ENCODE peak calls at places on chromosomes 12 and 14, in six cellular contexts. One of them, this sample, is unnamed.

GRCh38 chr12:991350-992278 is 591 bp downstream of the ERC1 start:
- DNase-seq in prostate gland: no peak
- DNase-seq in breast epithelium: peak; percentile 52
- DNase-seq in tibial nerve: peak; percentile 22
- DNase-seq in uterus: peak; percentile 52
- DNase-seq in A549: no peak
- DNase-seq in this sample: no peak

GRCh38 chr14:20035449-20035848 is 389 bp downstream of the OR4K13 start:
- DNase-seq in tibial nerve: no peak
- DNase-seq in uterus: no peak
- DNase-seq in A549: no peak
- DNase-seq in breast epithelium: no peak
- DNase-seq in prostate gland: no peak
- DNase-seq in this sample: no peak

GRCh38 chr12:110726708-110727369 is 15.9 kb downstream of the PPP1CC start:
- DNase-seq in uterus: no peak
- DNase-seq in breast epithelium: no peak
- DNase-seq in prostate gland: no peak
- DNase-seq in tibial nerve: no peak
- DNase-seq in A549: no peak
- DNase-seq in this sample: no peak

GRCh38 chr12:116924558-116925453 is 14.1 kb downstream of the FBXW8 start:
- DNase-seq in prostate gland: no peak
- DNase-seq in breast epithelium: no peak
- DNase-seq in tibial nerve: no peak
- DNase-seq in uterus: no peak
- DNase-seq in A549: peak; percentile 24
- DNase-seq in this sample: no peak

GRCh38 chr12:52633383-52633782 is 15.0 kb upstream of the KRT73 start:
- DNase-seq in uterus: no peak
- DNase-seq in breast epithelium: no peak
- DNase-seq in A549: no peak
- DNase-seq in prostate gland: no peak
- DNase-seq in tibial nerve: no peak
- DNase-seq in this sample: no peak

GRCh38 chr12:127723236-127723635 is 543.7 kb upstream of the TMEM132C start:
- DNase-seq in breast epithelium: no peak
- DNase-seq in uterus: no peak
- DNase-seq in tibial nerve: no peak
- DNase-seq in prostate gland: no peak
- DNase-seq in A549: no peak
- DNase-seq in this sample: no peak

GRCh38 chr12:63918788-63919300 is 74.3 kb downstream of the SRGAP1 start:
- DNase-seq in A549: peak; percentile 96
- DNase-seq in uterus: no peak
- DNase-seq in tibial nerve: no peak
- DNase-seq in prostate gland: no peak
- DNase-seq in breast epithelium: no peak
- DNase-seq in this sample: no peak

GRCh38 chr12:120292661-120293531 is at the start of gene RNU4-1:
- DNase-seq in prostate gland: peak; percentile 68
- DNase-seq in breast epithelium: peak; percentile 65
- DNase-seq in uterus: peak; percentile 79
- DNase-seq in tibial nerve: peak; percentile 76
- DNase-seq in A549: peak; percentile 96
- DNase-seq in this sample: no peak

GRCh38 chr12:41932028-41932427 is 212.6 kb downstream of the GXYLT1 start:
- DNase-seq in prostate gland: no peak
- DNase-seq in A549: no peak
- DNase-seq in uterus: no peak
- DNase-seq in tibial nerve: no peak
- DNase-seq in breast epithelium: no peak
- DNase-seq in this sample: no peak

GRCh38 chr12:100473716-100474150 is at the start of gene NR1H4:
- DNase-seq in prostate gland: no peak
- DNase-seq in uterus: no peak
- DNase-seq in breast epithelium: no peak
- DNase-seq in A549: peak; percentile 29
- DNase-seq in tibial nerve: no peak
- DNase-seq in this sample: no peak

GRCh38 chr12:22190969-22191368 is 143.5 kb downstream of the ST8SIA1 start:
- DNase-seq in A549: no peak
- DNase-seq in breast epithelium: no peak
- DNase-seq in uterus: no peak
- DNase-seq in tibial nerve: no peak
- DNase-seq in prostate gland: no peak
- DNase-seq in this sample: no peak

GRCh38 chr14:51201890-51202289 is 38.2 kb upstream of the TMX1 start:
- DNase-seq in breast epithelium: no peak
- DNase-seq in prostate gland: no peak
- DNase-seq in tibial nerve: no peak
- DNase-seq in uterus: no peak
- DNase-seq in A549: no peak
- DNase-seq in this sample: no peak

GRCh38 chr14:60686865-60687264 is 37.3 kb downstream of the SIX4 start:
- DNase-seq in tibial nerve: no peak
- DNase-seq in breast epithelium: no peak
- DNase-seq in prostate gland: no peak
- DNase-seq in A549: no peak
- DNase-seq in uterus: no peak
- DNase-seq in this sample: no peak

GRCh38 chr14:49946320-49947141 is 53.6 kb downstream of the ARF6 start:
- DNase-seq in tibial nerve: no peak
- DNase-seq in breast epithelium: no peak
- DNase-seq in uterus: no peak
- DNase-seq in A549: peak; percentile 76
- DNase-seq in prostate gland: peak; percentile 62
- DNase-seq in this sample: peak; percentile 37

GRCh38 chr12:96514328-96514727 is 25.0 kb downstream of the CFAP54 start:
- DNase-seq in breast epithelium: no peak
- DNase-seq in uterus: no peak
- DNase-seq in tibial nerve: no peak
- DNase-seq in A549: no peak
- DNase-seq in prostate gland: no peak
- DNase-seq in this sample: no peak

GRCh38 chr12:124713041-124713435 is 145.6 kb upstream of the NCOR2 start:
- DNase-seq in uterus: peak; percentile 46
- DNase-seq in tibial nerve: peak; percentile 78
- DNase-seq in breast epithelium: no peak
- DNase-seq in A549: no peak
- DNase-seq in prostate gland: no peak
- DNase-seq in this sample: no peak

GRCh38 chr12:116423053-116423452 is 136.1 kb upstream of the MAP1LC3B2 start:
- DNase-seq in tibial nerve: no peak
- DNase-seq in prostate gland: no peak
- DNase-seq in A549: no peak
- DNase-seq in breast epithelium: no peak
- DNase-seq in uterus: peak; percentile 68
- DNase-seq in this sample: no peak

GRCh38 chr12:132600048-132601032 is 10.0 kb downstream of the LRCOL1 start:
- DNase-seq in prostate gland: peak; percentile 62
- DNase-seq in uterus: peak; percentile 57
- DNase-seq in tibial nerve: peak; percentile 62
- DNase-seq in breast epithelium: peak; percentile 74
- DNase-seq in A549: peak; percentile 78
- DNase-seq in this sample: peak; percentile 85
- H3K4me3 ChIP-seq in prostate gland: peak overlapping the region; percentile 23
- H3K4me3 ChIP-seq in uterus: peak overlapping the region; percentile 38
- H3K4me3 ChIP-seq in tibial nerve: peak overlapping the region; percentile 41
- H3K4me3 ChIP-seq in breast epithelium: peak overlapping the region; percentile 37
- H3K4me3 ChIP-seq in A549: peak overlapping the region; percentile 36
- H3K4me3 ChIP-seq in this sample: no peak overlapping the region

GRCh38 chr14:73223049-73223448 is 14.3 kb upstream of the PAPLN start:
- DNase-seq in A549: no peak
- DNase-seq in uterus: peak; percentile 41
- DNase-seq in tibial nerve: peak; percentile 66
- DNase-seq in prostate gland: no peak
- DNase-seq in breast epithelium: no peak
- DNase-seq in this sample: no peak
- TF ChIP-seq POLR2A in A549: no peak
- TF ChIP-seq POLR2A in uterus: no peak
- TF ChIP-seq POLR2A in tibial nerve: no peak
- TF ChIP-seq POLR2A in prostate gland: no peak
- TF ChIP-seq POLR2A in breast epithelium: no peak
- TF ChIP-seq POLR2A in this sample: no peak

GRCh38 chr14:102264775-102265174 is 40.2 kb downstream of the MOK start:
- DNase-seq in A549: no peak
- DNase-seq in prostate gland: no peak
- DNase-seq in breast epithelium: no peak
- DNase-seq in uterus: no peak
- DNase-seq in tibial nerve: no peak
- DNase-seq in this sample: no peak

GRCh38 chr14:102264355-102264754 is 40.6 kb downstream of the MOK start:
- DNase-seq in breast epithelium: no peak
- DNase-seq in prostate gland: no peak
- DNase-seq in uterus: no peak
- DNase-seq in A549: no peak
- DNase-seq in tibial nerve: no peak
- DNase-seq in this sample: no peak

GRCh38 chr14:102258136-102258535 is 46.8 kb downstream of the MOK start:
- DNase-seq in prostate gland: no peak
- DNase-seq in A549: no peak
- DNase-seq in uterus: no peak
- DNase-seq in breast epithelium: no peak
- DNase-seq in tibial nerve: no peak
- DNase-seq in this sample: no peak

DNA sequence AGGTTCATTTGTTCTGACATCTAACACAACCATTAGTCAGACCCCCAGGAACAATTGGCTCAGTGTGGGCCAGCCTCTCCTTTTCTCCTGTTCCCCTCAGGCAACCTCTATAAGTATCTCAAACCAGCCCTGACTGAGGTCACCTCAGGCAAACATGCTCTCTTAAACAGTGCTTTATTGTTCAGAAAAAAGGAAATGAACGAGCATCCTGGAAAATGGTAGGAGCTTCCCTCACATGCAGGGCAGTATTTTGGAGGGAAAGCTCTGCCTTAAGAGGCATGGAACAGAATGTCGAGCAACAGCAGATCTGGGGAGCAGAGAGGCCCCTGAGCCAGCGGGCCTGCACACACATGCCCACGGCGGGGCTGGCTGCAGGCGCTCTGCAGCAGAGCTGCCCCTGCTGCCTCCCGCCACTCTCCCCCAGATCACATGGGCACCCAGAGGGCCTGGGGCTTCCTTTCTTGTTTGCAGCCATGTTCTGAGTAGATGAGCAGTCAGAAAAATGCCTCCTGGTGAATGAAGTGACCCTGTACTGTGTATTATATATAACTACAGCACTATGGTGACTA is 42.0 kb downstream of the MOK start:
- DNase-seq in uterus: no peak
- DNase-seq in A549: peak; percentile 54
- DNase-seq in breast epithelium: no peak
- DNase-seq in prostate gland: no peak
- DNase-seq in tibial nerve: no peak
- DNase-seq in this sample: no peak
- H3K4me1 ChIP-seq in uterus: no peaks in the 10 kb centered on the region
- H3K4me1 ChIP-seq in A549: peaks cover 16% of the 10 kb centered on the region
- H3K4me1 ChIP-seq in breast epithelium: no peaks in the 10 kb centered on the region
- H3K4me1 ChIP-seq in prostate gland: no peaks in the 10 kb centered on the region
- H3K4me1 ChIP-seq in tibial nerve: no peaks in the 10 kb centered on the region
- H3K4me1 ChIP-seq in this sample: no peaks in the 10 kb centered on the region

DNA sequence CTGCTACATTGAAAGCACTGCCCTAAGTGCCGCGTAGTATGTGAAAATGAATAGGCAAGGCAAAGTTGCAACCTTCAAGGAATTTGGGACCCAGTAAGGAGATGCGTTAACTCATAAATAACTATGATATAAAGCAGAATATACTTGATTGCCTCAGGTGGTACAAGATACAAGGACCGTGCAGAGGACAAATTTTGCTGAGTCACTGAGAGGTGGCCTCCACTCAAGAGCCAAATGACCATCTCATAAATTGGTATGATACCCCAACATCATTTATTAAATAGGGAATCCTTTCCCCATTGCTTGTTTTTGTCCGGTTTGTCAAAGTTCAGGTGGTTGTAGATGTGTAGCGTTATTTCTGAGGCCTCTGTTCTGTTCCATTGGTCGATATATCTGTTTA is 35.7 kb downstream of the IGF1 start:
- DNase-seq in prostate gland: no peak
- DNase-seq in A549: no peak
- DNase-seq in tibial nerve: no peak
- DNase-seq in breast epithelium: no peak
- DNase-seq in uterus: no peak
- DNase-seq in this sample: no peak
- H3K4me3 ChIP-seq in prostate gland: no peak overlapping the region
- H3K4me3 ChIP-seq in A549: no peak overlapping the region
- H3K4me3 ChIP-seq in tibial nerve: no peak overlapping the region
- H3K4me3 ChIP-seq in breast epithelium: no peak overlapping the region
- H3K4me3 ChIP-seq in uterus: no peak overlapping the region
- H3K4me3 ChIP-seq in this sample: no peak overlapping the region

GRCh38 chr14:102900631-102901571 is 21.6 kb upstream of the AMN start:
- DNase-seq in A549: no peak
- DNase-seq in tibial nerve: no peak
- DNase-seq in prostate gland: no peak
- DNase-seq in breast epithelium: no peak
- DNase-seq in uterus: no peak
- DNase-seq in this sample: no peak
- TF ChIP-seq POLR2A in A549: no peak
- TF ChIP-seq POLR2A in tibial nerve: no peak
- TF ChIP-seq POLR2A in prostate gland: no peak
- TF ChIP-seq POLR2A in breast epithelium: no peak
- TF ChIP-seq POLR2A in uterus: no peak
- TF ChIP-seq POLR2A in this sample: no peak

DNA sequence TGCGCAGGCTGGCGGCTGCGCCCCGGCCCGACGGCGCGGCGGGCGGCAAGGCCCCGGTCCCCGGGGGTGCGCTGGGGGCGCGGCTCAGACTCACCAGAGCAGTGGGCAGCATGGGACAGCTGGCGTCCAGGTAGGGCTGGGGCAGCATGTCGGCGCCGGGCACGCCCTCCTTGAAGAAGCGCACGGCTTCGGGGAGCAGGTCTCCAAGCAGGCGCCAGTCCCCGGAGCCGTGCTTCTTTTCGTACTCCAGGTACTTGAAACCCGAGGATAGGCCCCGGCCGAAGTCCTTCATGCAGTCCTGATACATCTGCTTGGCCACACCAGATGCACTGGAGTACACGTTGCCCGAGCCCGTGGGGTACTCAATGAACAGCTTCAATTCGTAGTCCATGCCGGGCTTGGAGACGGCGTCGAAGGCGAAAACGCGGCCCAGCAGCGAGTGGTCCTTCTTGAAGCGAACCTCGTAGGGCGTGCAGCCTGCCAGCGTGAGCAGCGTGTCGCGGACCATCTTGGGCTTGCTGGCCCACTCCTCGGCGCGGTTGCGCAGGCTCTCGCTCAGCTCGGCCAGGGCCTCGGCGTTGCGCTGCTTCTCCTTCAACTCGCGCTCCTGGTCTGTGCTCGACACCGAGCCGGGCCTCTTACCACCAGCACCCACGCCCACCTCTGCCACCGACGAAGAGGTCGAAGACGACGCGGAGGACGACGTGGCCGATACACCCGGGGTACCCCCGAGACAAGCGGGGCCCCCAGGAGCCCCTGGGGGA is 2.2 kb downstream of the IRF2BPL start:
- DNase-seq in tibial nerve: no peak
- DNase-seq in breast epithelium: no peak
- DNase-seq in A549: peak; percentile 75
- DNase-seq in uterus: peak; percentile 54
- DNase-seq in prostate gland: no peak
- DNase-seq in this sample: peak; percentile 89
- H3K4me1 ChIP-seq in tibial nerve: peaks cover 53% of the 10 kb centered on the region
- H3K4me1 ChIP-seq in breast epithelium: peaks cover 12% of the 10 kb centered on the region
- H3K4me1 ChIP-seq in A549: peaks cover 54% of the 10 kb centered on the region
- H3K4me1 ChIP-seq in uterus: peaks cover 32% of the 10 kb centered on the region
- H3K4me1 ChIP-seq in prostate gland: peaks cover 41% of the 10 kb centered on the region
- H3K4me1 ChIP-seq in this sample: peaks cover 58% of the 10 kb centered on the region

This sample was measured in upper lobe of left lung.